ENCODE peak calls at places on chromosomes 6 and 20, in four cellular contexts. One of them, this sample, is unnamed.

GRCh38 chr20:24995741-24996448 is 3.3 kb upstream of the APMAP start:
- DNase-seq in SK-N-SH: no peak
- DNase-seq in HepG2: no peak
- DNase-seq in K562: no peak
- DNase-seq in this sample: no peak

GRCh38 chr6:3825331-3825831 is 23.8 kb upstream of the FAM50B start:
- DNase-seq in SK-N-SH: no peak
- DNase-seq in HepG2: peak; percentile 77
- DNase-seq in K562: no peak
- DNase-seq in this sample: peak; percentile 75

GRCh38 chr6:166588691-166589333 is 2.3 kb upstream of the RAMACL start:
- DNase-seq in SK-N-SH: no peak
- DNase-seq in HepG2: no peak
- DNase-seq in K562: no peak
- DNase-seq in this sample: peak; percentile 35

GRCh38 chr6:134424131-134424794 is 106.4 kb upstream of the SGK1 start:
- DNase-seq in SK-N-SH: no peak
- DNase-seq in HepG2: no peak
- DNase-seq in K562: no peak
- DNase-seq in this sample: no peak

GRCh38 chr6:116536216-116536621 is 9.3 kb downstream of the TRAPPC3L start:
- DNase-seq in SK-N-SH: peak; percentile 34
- DNase-seq in HepG2: peak; percentile 73
- DNase-seq in K562: peak; percentile 48
- DNase-seq in this sample: no peak

GRCh38 chr20:36493801-36494114 is 47.6 kb upstream of the MYL9 start:
- DNase-seq in SK-N-SH: no peak
- DNase-seq in HepG2: no peak
- DNase-seq in K562: no peak
- DNase-seq in this sample: no peak

GRCh38 chr6:39300739-39301138 is 13.5 kb downstream of the KCNK17 start:
- DNase-seq in SK-N-SH: no peak
- DNase-seq in HepG2: no peak
- DNase-seq in K562: no peak
- DNase-seq in this sample: no peak

GRCh38 chr6:73797861-73798260 is 101.9 kb downstream of the CD109 start:
- DNase-seq in SK-N-SH: no peak
- DNase-seq in HepG2: no peak
- DNase-seq in K562: no peak
- DNase-seq in this sample: no peak

GRCh38 chr6:35014786-35015185 is 125.7 kb downstream of the ANKS1A start:
- DNase-seq in SK-N-SH: no peak
- DNase-seq in HepG2: peak; percentile 61
- DNase-seq in K562: no peak
- DNase-seq in this sample: no peak

GRCh38 chr6:53309059-53309896 is 39.5 kb downstream of the ELOVL5 start:
- DNase-seq in SK-N-SH: peak; percentile 50
- DNase-seq in HepG2: peak; percentile 56
- DNase-seq in K562: peak; percentile 52
- DNase-seq in this sample: no peak

GRCh38 chr6:162726997-162727346 is 594 bp downstream of the PRKN start:
- DNase-seq in SK-N-SH: no peak
- DNase-seq in HepG2: no peak
- DNase-seq in K562: no peak
- DNase-seq in this sample: no peak

GRCh38 chr6:111260570-111261298 is 173.4 kb downstream of the SLC16A10 start:
- DNase-seq in SK-N-SH: no peak
- DNase-seq in HepG2: no peak
- DNase-seq in K562: peak; percentile 23
- DNase-seq in this sample: no peak

GRCh38 chr20:57953638-57954037 is 243.8 kb upstream of the PMEPA1 start:
- DNase-seq in SK-N-SH: no peak
- DNase-seq in HepG2: no peak
- DNase-seq in K562: no peak
- DNase-seq in this sample: no peak

GRCh38 chr6:45626087-45626891 is 248.6 kb upstream of the SUPT3H start:
- DNase-seq in SK-N-SH: no peak
- DNase-seq in HepG2: no peak
- DNase-seq in K562: no peak
- DNase-seq in this sample: no peak

GRCh38 chr20:46835418-46835817 is 59.2 kb upstream of the EYA2 start:
- DNase-seq in SK-N-SH: no peak
- DNase-seq in HepG2: peak; percentile 62
- DNase-seq in K562: no peak
- DNase-seq in this sample: no peak

GRCh38 chr6:53347250-53347920 is 1.4 kb downstream of the ELOVL5 start:
- DNase-seq in SK-N-SH: no peak
- DNase-seq in HepG2: no peak
- DNase-seq in K562: no peak
- DNase-seq in this sample: no peak

GRCh38 chr20:8633366-8633765 is 435.5 kb upstream of the PLCB4 start:
- DNase-seq in SK-N-SH: no peak
- DNase-seq in HepG2: no peak
- DNase-seq in K562: no peak
- DNase-seq in this sample: no peak

GRCh38 chr6:148565931-148566663 is 180.7 kb upstream of the UST start:
- DNase-seq in SK-N-SH: no peak
- DNase-seq in HepG2: no peak
- DNase-seq in K562: no peak
- DNase-seq in this sample: no peak

GRCh38 chr20:38386004-38386403 is 39.7 kb downstream of the LBP start:
- DNase-seq in SK-N-SH: no peak
- DNase-seq in HepG2: no peak
- DNase-seq in K562: no peak
- DNase-seq in this sample: no peak

GRCh38 chr6:160000280-160000704 is 31.4 kb downstream of the IGF2R start:
- DNase-seq in SK-N-SH: no peak
- DNase-seq in HepG2: no peak
- DNase-seq in K562: no peak
- DNase-seq in this sample: no peak

GRCh38 chr6:36663504-36664446 is 14.7 kb upstream of the CDKN1A start:
- DNase-seq in SK-N-SH: no peak
- DNase-seq in HepG2: no peak
- DNase-seq in K562: no peak
- DNase-seq in this sample: no peak

GRCh38 chr6:56902551-56903464 is 52.1 kb upstream of the BEND6 start:
- DNase-seq in SK-N-SH: peak; percentile 51
- DNase-seq in HepG2: peak; percentile 25
- DNase-seq in K562: peak; percentile 24
- DNase-seq in this sample: no peak

GRCh38 chr6:139777202-139777970 is 402.9 kb upstream of the CITED2 start:
- DNase-seq in SK-N-SH: no peak
- DNase-seq in HepG2: no peak
- DNase-seq in K562: peak; percentile 25
- DNase-seq in this sample: peak; percentile 14

GRCh38 chr6:15462717-15463525 is 199.9 kb downstream of the DTNBP1 start:
- DNase-seq in SK-N-SH: peak; percentile 33
- DNase-seq in HepG2: no peak
- DNase-seq in K562: no peak
- DNase-seq in this sample: no peak

GRCh38 chr20:7855545-7855944 is 84.7 kb downstream of the HAO1 start:
- DNase-seq in SK-N-SH: no peak
- DNase-seq in HepG2: no peak
- DNase-seq in K562: no peak
- DNase-seq in this sample: no peak

DNA sequence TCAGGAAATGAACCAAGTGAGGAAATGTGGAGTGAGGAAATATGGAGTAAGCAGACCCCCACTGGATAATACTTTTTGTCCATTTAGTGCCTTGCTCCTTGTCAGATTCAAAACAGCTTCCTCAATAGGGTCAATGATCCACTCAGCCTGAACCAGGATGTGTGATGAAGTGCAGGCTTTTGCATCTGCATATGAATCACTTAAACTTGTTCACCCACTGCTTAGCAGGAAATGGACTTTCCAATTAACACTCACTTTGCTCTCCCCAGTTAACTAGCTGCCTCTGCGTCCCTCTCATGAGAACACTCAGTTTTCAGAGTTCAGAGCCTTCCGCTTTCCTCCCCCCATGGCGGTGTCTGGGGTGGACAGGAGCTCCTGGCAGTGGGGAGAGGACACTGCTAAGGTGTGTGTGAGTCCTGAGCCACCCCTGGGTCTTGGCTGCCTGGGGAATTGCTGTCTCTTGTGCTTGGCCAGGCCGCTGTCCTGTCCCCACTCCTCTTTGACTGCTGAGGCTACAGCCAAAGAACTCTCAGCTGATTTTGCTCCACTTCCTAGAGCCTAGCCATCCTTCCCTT is 621.8 kb downstream of the CDH26 start:
- DNase-seq in SK-N-SH: no peak
- DNase-seq in HepG2: no peak
- DNase-seq in K562: no peak
- DNase-seq in this sample: no peak
- TF ChIP-seq MAX in SK-N-SH: no peak
- TF ChIP-seq MAX in HepG2: no peak
- TF ChIP-seq MAX in K562: no peak
- TF ChIP-seq MAX in this sample: no peak

GRCh38 chr6:149963462-149964242 is at the start of gene ULBP1:
- DNase-seq in SK-N-SH: peak; percentile 74
- DNase-seq in HepG2: no peak
- DNase-seq in K562: peak; percentile 96
- DNase-seq in this sample: peak; percentile 91
- TF ChIP-seq FOXJ3 in SK-N-SH: no peak
- TF ChIP-seq FOXJ3 in HepG2: no peak
- TF ChIP-seq FOXJ3 in K562: no peak
- TF ChIP-seq FOXJ3 in this sample: no peak

DNA sequence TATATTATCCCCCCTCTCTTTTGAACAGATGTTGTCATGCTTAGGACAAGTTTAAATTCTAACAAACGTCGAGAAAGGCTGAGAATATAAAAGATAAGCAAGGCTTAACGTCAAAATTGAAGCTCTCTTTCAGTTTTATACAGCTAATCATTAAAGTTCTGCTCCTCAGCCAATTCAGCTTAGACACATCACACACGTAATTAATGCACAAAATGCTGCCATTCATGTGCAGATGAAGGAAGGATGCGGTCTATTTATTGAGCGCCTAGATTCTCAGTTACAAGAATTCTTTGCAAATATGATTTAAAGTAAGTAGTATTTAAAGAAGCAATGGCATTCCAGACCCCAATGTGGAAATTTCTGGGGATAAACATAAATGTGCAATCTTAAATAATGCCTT is 86.0 kb downstream of the LYRM4 start:
- DNase-seq in SK-N-SH: no peak
- DNase-seq in HepG2: no peak
- DNase-seq in K562: no peak
- DNase-seq in this sample: no peak
- TF ChIP-seq MAX in SK-N-SH: no peak
- TF ChIP-seq MAX in HepG2: no peak
- TF ChIP-seq MAX in K562: no peak
- TF ChIP-seq MAX in this sample: no peak

GRCh38 chr6:81774542-81774941 is 22.1 kb upstream of the TENT5A start:
- DNase-seq in SK-N-SH: no peak
- DNase-seq in HepG2: peak; percentile 86
- DNase-seq in K562: no peak
- DNase-seq in this sample: no peak
- TF ChIP-seq FOXJ3 in SK-N-SH: no peak
- TF ChIP-seq FOXJ3 in HepG2: peak; percentile 28
- TF ChIP-seq FOXJ3 in K562: no peak
- TF ChIP-seq FOXJ3 in this sample: no peak

DNA sequence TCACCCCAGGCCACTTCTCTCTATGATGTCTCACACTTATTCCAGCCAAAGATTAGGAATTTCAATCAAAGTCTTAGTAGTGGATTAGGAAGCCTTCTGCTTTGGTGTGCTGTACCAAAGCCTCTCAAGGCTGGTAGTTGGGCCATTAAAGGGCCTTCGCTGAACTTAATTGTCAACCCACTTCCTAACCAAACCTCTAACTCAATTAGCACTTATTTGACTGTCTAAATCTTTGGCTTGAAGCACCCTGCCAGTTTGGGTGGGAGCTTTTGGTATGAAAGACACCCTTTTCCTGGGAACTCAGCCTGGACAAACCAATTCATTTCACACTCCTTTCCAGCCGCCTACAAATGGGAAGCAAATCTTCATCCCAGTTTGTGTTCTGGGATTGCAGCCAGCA is 81.5 kb downstream of the BMP2 start:
- DNase-seq in SK-N-SH: no peak
- DNase-seq in HepG2: no peak
- DNase-seq in K562: no peak
- DNase-seq in this sample: no peak
- TF ChIP-seq MAX in SK-N-SH: no peak
- TF ChIP-seq MAX in HepG2: no peak
- TF ChIP-seq MAX in K562: no peak
- TF ChIP-seq MAX in this sample: no peak